ENCODE peak calls at places on chromosomes 11 and 22, in five cellular contexts. B is AG04450, I is cardiac fibroblast, X is HFFc6, K is WTC11. A is an unnamed sample.

GRCh38 chr11:88405853-88406252 is 68.3 kb upstream of the CTSC start:
- DNase-seq in B (no peak), I (no peak), X (no peak), K (no peak), A (no peak)

GRCh38 chr22:31532060-31532459 is 35.7 kb downstream of the SFI1 start:
- DNase-seq in B (no peak), I (peak), X (peak), K (no peak), A (no peak)

GRCh38 chr11:67071420-67072284 is 15.0 kb downstream of the RHOD start:
- DNase-seq in B (no peak), I (peak), X (no peak), K (peak), A (peak)

GRCh38 chr22:42635531-42635930 is 4.9 kb downstream of the ATP5MGL start:
- DNase-seq in B (no peak), I (peak), X (peak), K (no peak), A (no peak)

GRCh38 chr11:27524155-27524554 is 17.6 kb upstream of the LIN7C start:
- DNase-seq in B (no peak), I (peak), X (peak), K (peak), A (no peak)

GRCh38 chr11:85406316-85406715 is 220.8 kb downstream of the DLG2 start:
- DNase-seq in B (no peak), I (no peak), X (no peak), K (no peak), A (no peak)

GRCh38 chr22:30806391-30806861 is 111.8 kb downstream of the OSBP2 start:
- DNase-seq in B (no peak), I (peak), X (peak), K (peak), A (no peak)

GRCh38 chr11:110833033-110833484 is 120.8 kb upstream of the ARHGAP20 start:
- DNase-seq in B (peak), I (peak), X (peak), K (no peak), A (no peak)

GRCh38 chr11:75637998-75638397 is 30.8 kb downstream of the MAP6 start:
- DNase-seq in B (no peak), I (no peak), X (no peak), K (no peak), A (no peak)

GRCh38 chr11:61645179-61645868 is 34.9 kb upstream of the DAGLA start:
- DNase-seq in B (no peak), I (no peak), X (no peak), K (no peak), A (no peak)

GRCh38 chr11:114163830-114164401 is 104.4 kb downstream of the ZBTB16 start:
- DNase-seq in B (no peak), I (peak), X (no peak), K (no peak), A (no peak)

GRCh38 chr22:31447337-31447736 is 42.3 kb downstream of the EIF4ENIF1 start:
- DNase-seq in B (no peak), I (no peak), X (no peak), K (no peak), A (no peak)

GRCh38 chr11:86802601-86803051 is 2.3 kb downstream of the PRSS23 start:
- DNase-seq in B (no peak), I (peak), X (peak), K (peak), A (no peak)

GRCh38 chr11:12058425-12059115 is 50.1 kb upstream of the DKK3 start:
- DNase-seq in B (no peak), I (no peak), X (no peak), K (no peak), A (no peak)

GRCh38 chr22:47036936-47037485 is 274.6 kb downstream of the TBC1D22A start:
- DNase-seq in B (no peak), I (no peak), X (no peak), K (no peak), A (no peak)

GRCh38 chr11:28878025-28878424 is 769.8 kb downstream of the METTL15 start:
- DNase-seq in B (no peak), I (peak), X (no peak), K (no peak), A (no peak)

GRCh38 chr11:111694851-111695250 is 71.3 kb downstream of the PPP2R1B start:
- DNase-seq in B (peak), I (peak), X (no peak), K (no peak), A (peak)

GRCh38 chr11:72497731-72498130 is 63.4 kb upstream of the CLPB start:
- DNase-seq in B (no peak), I (no peak), X (no peak), K (no peak), A (no peak)

GRCh38 chr11:134624166-134624920 is 212.3 kb upstream of the B3GAT1 start:
- DNase-seq in B (no peak), I (no peak), X (no peak), K (no peak), A (no peak)

DNA sequence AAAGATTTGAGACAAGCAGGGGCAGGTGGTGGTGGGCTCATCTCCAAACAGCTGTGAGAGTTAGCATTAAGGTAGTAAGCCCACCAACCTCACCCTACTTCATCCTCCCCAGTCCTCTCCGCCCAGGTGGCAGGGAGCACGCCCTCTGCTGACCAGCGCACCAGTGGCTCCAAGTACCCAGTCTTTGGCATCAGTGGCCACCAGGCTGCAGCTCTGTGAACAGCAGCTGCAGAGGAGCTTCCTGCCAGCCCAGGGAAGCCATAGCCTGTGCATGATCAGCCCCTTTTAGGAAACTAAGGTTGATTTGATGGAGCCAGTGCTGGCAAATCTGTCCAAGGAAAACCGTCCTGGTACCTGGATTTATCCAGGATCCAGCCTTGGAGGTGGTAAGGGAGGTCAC is 21.7 kb downstream of the CAVIN3 start:
- DNase-seq in B (no peak), I (peak), X (peak), K (peak), A (no peak)
- TF ChIP-seq CTCF in B (peak), I (peak), X (peak), K (peak), A (peak)

DNA sequence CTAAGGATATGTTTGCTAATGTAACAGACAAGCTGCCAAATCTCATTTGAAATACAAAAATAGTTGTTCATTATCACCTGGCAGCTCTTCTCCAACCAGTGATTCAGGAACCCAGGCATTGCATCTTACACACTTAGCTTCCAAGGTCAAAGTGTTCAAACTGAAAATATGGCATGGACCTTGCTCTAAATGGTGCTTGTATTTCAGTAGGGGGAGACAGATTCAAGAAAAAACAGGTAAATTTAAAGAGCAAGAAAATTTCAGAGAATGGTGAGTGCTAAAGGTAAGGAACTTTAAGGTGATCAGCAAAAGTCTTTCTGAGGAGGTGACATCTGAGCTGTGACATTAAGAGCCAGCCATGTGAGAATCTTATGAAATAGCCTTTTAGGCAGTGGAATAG is 82.8 kb upstream of the E2F8 start:
- DNase-seq in B (no peak), I (peak), X (no peak), K (no peak), A (no peak)
- TF ChIP-seq CTCF in B (peak), I (peak), X (peak), K (no peak), A (peak)

DNA sequence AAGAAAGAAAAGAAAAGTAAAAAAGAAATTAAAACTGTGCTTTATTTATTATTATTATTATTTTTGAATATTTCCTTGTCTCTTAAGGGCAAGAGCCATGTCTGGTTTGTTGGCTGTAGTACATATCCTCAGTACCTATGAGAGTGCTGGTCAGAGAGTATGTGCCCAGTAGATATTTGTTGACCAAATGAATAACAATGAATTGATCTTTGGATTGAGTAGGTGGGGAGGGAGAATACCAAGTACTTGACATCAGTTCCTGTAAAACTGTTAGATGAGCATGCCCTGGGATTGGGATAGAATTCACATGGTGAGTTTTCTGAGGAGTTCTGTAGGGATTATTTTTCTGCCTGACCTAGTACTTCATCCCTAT is 11.4 kb downstream of the STIM1 start:
- DNase-seq in B (no peak), I (no peak), X (no peak), K (no peak), A (no peak)
- TF ChIP-seq CTCF in B (no peak), I (no peak), X (no peak), K (no peak), A (no peak)

GRCh38 chr11:3220521-3221407 is 2.2 kb upstream of the MRGPRG start:
- DNase-seq in B (no peak), I (no peak), X (no peak), K (peak), A (no peak)
- TF ChIP-seq CTCF in B (no peak), I (no peak), X (no peak), K (no peak), A (no peak)